ENCODE peak calls at places on chromosomes 12 and 14, in four cellular contexts. Z, X, L and N are unnamed samples. For H3K27me3, the result is how much of the 10 kb centered on the place peaks cover.

GRCh38 chr14:32940066-32940651 is 1.5 kb downstream of the NPAS3 start:
- DNase-seq in X (no peak), L (peak), Z (peak), N (peak)

GRCh38 chr12:119589087-119589486 is 4.5 kb upstream of the TMEM233 start:
- DNase-seq in L (no peak), Z (peak), X (no peak), N (peak)

GRCh38 chr12:80189241-80189640 is 89.9 kb downstream of the OTOGL start:
- DNase-seq in L (peak), Z (peak), X (no peak), N (peak)

GRCh38 chr12:124518051-124518932 is 49.1 kb downstream of the NCOR2 start:
- DNase-seq in Z (peak), X (no peak), L (peak), N (peak)

GRCh38 chr12:130710733-130711080 is 5.4 kb downstream of the RIMBP2 start:
- DNase-seq in Z (no peak), X (no peak), L (no peak), N (no peak)

GRCh38 chr12:84502907-84503787 is 409.5 kb downstream of the SLC6A15 start:
- DNase-seq in L (peak), X (peak), Z (peak), N (peak)

GRCh38 chr12:29317556-29318363 is 63.2 kb downstream of the ERGIC2 start:
- DNase-seq in Z (peak), L (peak), X (peak), N (peak)

GRCh38 chr14:23481362-23481970 is 12.0 kb downstream of the NGDN start:
- DNase-seq in X (no peak), Z (peak), L (peak), N (no peak)

GRCh38 chr12:82862069-82862841 is 175.5 kb downstream of the TMTC2 start:
- DNase-seq in Z (no peak), X (no peak), L (peak), N (peak)

GRCh38 chr14:50812856-50813543 is 18.0 kb downstream of the NIN start:
- DNase-seq in Z (no peak), X (no peak), L (no peak), N (no peak)

GRCh38 chr12:121960541-121960940 is 42.1 kb downstream of the CFAP251 start:
- DNase-seq in L (no peak), X (no peak), Z (no peak), N (no peak)

GRCh38 chr14:36785511-36785910 is 123.9 kb downstream of the PAX9 start:
- DNase-seq in X (no peak), Z (no peak), L (no peak), N (no peak)

GRCh38 chr12:47705571-47706425 is at the start of gene RPAP3:
- DNase-seq in Z (peak), L (peak), X (peak), N (peak)

GRCh38 chr14:104423715-104424405 is 155.7 kb upstream of the C14orf180 start:
- DNase-seq in Z (no peak), X (no peak), L (no peak), N (no peak)

GRCh38 chr14:35821546-35822411 is 4.4 kb upstream of the BRMS1L start:
- DNase-seq in Z (peak), X (no peak), L (peak), N (peak)

GRCh38 chr12:110424237-110424636 is 20.7 kb upstream of the ANAPC7 start:
- DNase-seq in X (peak), Z (no peak), L (no peak), N (no peak)

GRCh38 chr14:95380350-95381042 is 60.8 kb upstream of the CLMN start:
- DNase-seq in X (no peak), L (no peak), Z (no peak), N (no peak)

GRCh38 chr14:36517242-36518030 is 2.6 kb downstream of the NKX2-1 start:
- DNase-seq in Z (no peak), X (peak), L (no peak), N (no peak)

GRCh38 chr12:131379758-131380157 is 331.1 kb upstream of the SFSWAP start:
- DNase-seq in L (no peak), Z (no peak), X (peak), N (no peak)

GRCh38 chr12:94873368-94874085 is 130.0 kb downstream of the NDUFA12 start:
- DNase-seq in L (peak), X (peak), Z (no peak), N (no peak)

GRCh38 chr14:74965770-74966153 is 10.4 kb upstream of the PGF start:
- DNase-seq in X (no peak), L (peak), Z (no peak), N (peak)

GRCh38 chr14:44297437-44297836 is 209.6 kb downstream of the FSCB start:
- DNase-seq in Z (no peak), X (no peak), L (no peak), N (no peak)

GRCh38 chr12:117514016-117514415 is 152.6 kb upstream of the NOS1 start:
- DNase-seq in L (no peak), Z (no peak), X (no peak), N (no peak)

GRCh38 chr14:96509457-96510090 is 7.4 kb downstream of the PAPOLA start:
- DNase-seq in Z (no peak), L (no peak), X (no peak), N (no peak)

GRCh38 chr14:24052656-24053547 is 1.1 kb downstream of the CARMIL3 start:
- DNase-seq in Z (no peak), X (no peak), L (peak), N (no peak)

GRCh38 chr14:75702606-75703261 is 41.7 kb downstream of the TTLL5 start:
- DNase-seq in X (no peak), L (peak), Z (peak), N (peak)

GRCh38 chr12:74849801-74850200 is 312.2 kb downstream of the ATXN7L3B start:
- DNase-seq in L (peak), X (no peak), Z (no peak), N (no peak)

GRCh38 chr14:64841772-64842490 is 37.8 kb downstream of the SPTB start:
- DNase-seq in Z (no peak), L (peak), X (no peak), N (no peak)

GRCh38 chr12:1422604-1423315 is 171.6 kb downstream of the FBXL14 start:
- DNase-seq in L (no peak), Z (no peak), X (no peak), N (no peak)

GRCh38 chr12:58915634-58916033 is 4.7 kb downstream of the LRIG3 start:
- DNase-seq in L (peak), X (no peak), Z (peak), N (peak)

GRCh38 chr12:58917699-58918334 is 2.5 kb downstream of the LRIG3 start:
- DNase-seq in L (peak), Z (peak), X (no peak), N (no peak)

GRCh38 chr12:58916891-58917570 is 3.3 kb downstream of the LRIG3 start:
- DNase-seq in X (no peak), L (peak), Z (peak), N (peak)

GRCh38 chr12:58914457-58914856 is 5.8 kb downstream of the LRIG3 start:
- DNase-seq in Z (no peak), L (peak), X (no peak), N (no peak)

DNA sequence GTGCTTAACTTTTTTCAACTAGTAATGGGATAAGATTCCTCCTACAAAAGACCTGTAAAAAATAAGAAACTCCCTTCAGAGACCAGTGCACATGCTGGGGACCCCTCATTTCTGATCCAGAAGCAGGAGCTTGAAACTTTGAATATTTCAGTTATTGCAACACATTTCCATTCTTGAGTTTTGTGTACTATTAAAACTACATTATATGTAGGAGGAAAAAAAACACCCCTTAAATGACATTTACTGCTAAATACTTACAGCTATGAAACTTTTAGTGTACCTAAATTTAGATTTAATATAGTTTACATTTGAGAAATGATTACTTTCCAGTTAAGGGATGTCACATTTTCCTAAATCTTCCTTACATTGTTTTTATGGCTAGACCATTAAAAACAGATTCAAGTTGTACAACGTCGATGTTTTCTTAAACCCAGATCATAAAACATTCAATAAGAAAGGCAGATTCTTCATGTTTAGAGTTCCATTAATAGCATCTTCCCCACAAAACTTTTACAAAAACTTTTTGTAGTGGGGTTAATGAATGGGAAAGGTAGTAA is 4.1 kb downstream of the LRIG3 start:
- DNase-seq in Z (no peak), X (no peak), L (no peak), N (no peak)
- H2AFZ ChIP-seq in Z (no peak), X (no peak), L (peak), N (no peak)

GRCh38 chr12:3487027-3487426 is 4.0 kb upstream of the PRMT8 start:
- DNase-seq in X (peak), L (no peak), Z (no peak), N (no peak)
- H3K27me3 ChIP-seq in X (under half), L (under half), Z (under half), N (under half)

GRCh38 chr12:106769078-106769477 is 5.4 kb upstream of the RIC8B start:
- DNase-seq in Z (peak), X (peak), L (peak), N (peak)
- H3K9ac ChIP-seq in Z (no peak), X (no peak), L (no peak), N (peak)

DNA sequence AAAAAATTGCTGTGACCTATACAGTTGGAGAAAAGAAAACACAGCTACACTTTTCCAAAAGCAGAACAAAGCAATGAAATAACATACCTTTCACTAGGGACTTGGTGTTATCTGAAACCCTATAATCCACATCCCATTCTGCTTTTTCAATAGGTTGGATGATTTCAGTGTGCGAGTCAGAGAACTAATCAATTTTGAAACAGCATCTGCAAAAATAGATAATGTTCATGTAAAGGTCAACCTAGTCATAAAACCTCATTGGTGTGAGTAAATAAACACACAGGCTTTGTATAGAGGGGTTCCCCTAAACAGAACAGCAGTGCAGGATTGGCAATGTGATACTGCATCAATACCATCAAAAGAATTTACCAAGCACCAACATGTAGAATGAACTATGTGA is 173.0 kb upstream of the G2E3 start:
- DNase-seq in X (no peak), L (no peak), Z (no peak), N (no peak)
- H2AFZ ChIP-seq in X (no peak), L (no peak), Z (no peak), N (no peak)

GRCh38 chr12:54019111-54019811 is 9.0 kb upstream of the HOXC6 start:
- DNase-seq in Z (no peak), L (peak), X (peak), N (no peak)
- H3K27me3 ChIP-seq in Z (under half), L (under half), X (half or more), N (half or more)

GRCh38 chr12:120700863-120701262 is 9.4 kb upstream of the UNC119B start:
- DNase-seq in L (no peak), Z (no peak), X (no peak), N (no peak)
- H3K9ac ChIP-seq in L (no peak), Z (no peak), X (no peak), N (no peak)

DNA sequence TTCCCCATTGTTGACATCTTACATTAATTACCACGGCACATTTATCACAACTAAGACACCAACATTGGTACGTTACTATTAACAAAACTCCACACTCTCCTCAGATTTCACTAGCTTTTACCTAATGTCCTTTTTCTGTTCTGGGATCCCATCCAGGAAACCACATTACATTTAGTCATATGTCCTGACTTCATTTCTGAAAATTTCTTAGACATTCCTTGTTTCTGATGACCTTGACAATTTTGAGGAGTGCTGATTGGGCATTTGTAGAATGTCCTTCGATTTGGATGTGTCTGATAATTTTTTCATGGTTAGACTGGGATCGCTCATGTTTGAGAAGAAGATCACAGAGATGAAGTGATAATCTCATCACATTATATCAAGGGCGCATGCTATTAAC is 34.6 kb upstream of the ACSM4 start:
- DNase-seq in L (peak), X (no peak), Z (no peak), N (no peak)
- H2AFZ ChIP-seq in L (no peak), X (no peak), Z (no peak), N (no peak)